ENCODE peak calls at places on chromosomes 3 and 15, in four cellular contexts. One of them, this sample, is unnamed.
A peak's percentile ranks its signal among the peaks of the same experiment; 100 is the strongest.

GRCh38 chr15:70507772-70508351 is 255.5 kb downstream of the UACA start:
- DNase-seq in HCT116: no peak
- DNase-seq in HepG2: peak; percentile 70
- DNase-seq in K562: no peak
- DNase-seq in this sample: peak; percentile 99

GRCh38 chr3:145094355-145094941 is 1066.5 kb downstream of the PLOD2 start:
- DNase-seq in HCT116: peak; percentile 41
- DNase-seq in HepG2: no peak
- DNase-seq in K562: no peak
- DNase-seq in this sample: no peak

GRCh38 chr3:155657161-155657560 is 87.7 kb downstream of the PLCH1 start:
- DNase-seq in HCT116: no peak
- DNase-seq in HepG2: no peak
- DNase-seq in K562: no peak
- DNase-seq in this sample: no peak

GRCh38 chr3:167733961-167734497 is 663 bp downstream of the PDCD10 start:
- DNase-seq in HCT116: no peak
- DNase-seq in HepG2: peak; percentile 18
- DNase-seq in K562: no peak
- DNase-seq in this sample: no peak

GRCh38 chr15:90036806-90037509 is 35.8 kb downstream of the ZNF710 start:
- DNase-seq in HCT116: no peak
- DNase-seq in HepG2: no peak
- DNase-seq in K562: no peak
- DNase-seq in this sample: no peak

GRCh38 chr3:38655708-38656300 is 6.3 kb upstream of the SCN5A start:
- DNase-seq in HCT116: peak; percentile 50
- DNase-seq in HepG2: peak; percentile 52
- DNase-seq in K562: peak; percentile 34
- DNase-seq in this sample: no peak

GRCh38 chr3:194040501-194041273 is 95.3 kb upstream of the HES1 start:
- DNase-seq in HCT116: no peak
- DNase-seq in HepG2: no peak
- DNase-seq in K562: no peak
- DNase-seq in this sample: no peak

GRCh38 chr15:40398413-40398873 is 7.2 kb upstream of the IVD start:
- DNase-seq in HCT116: no peak
- DNase-seq in HepG2: no peak
- DNase-seq in K562: no peak
- DNase-seq in this sample: no peak

GRCh38 chr15:77187751-77188464 is 117.0 kb upstream of the TSPAN3 start:
- DNase-seq in HCT116: no peak
- DNase-seq in HepG2: no peak
- DNase-seq in K562: no peak
- DNase-seq in this sample: no peak

GRCh38 chr3:194272861-194273266 is 78.3 kb downstream of the CPN2 start:
- DNase-seq in HCT116: no peak
- DNase-seq in HepG2: no peak
- DNase-seq in K562: no peak
- DNase-seq in this sample: no peak

GRCh38 chr3:123226549-123226948 is 24.8 kb downstream of the SEC22A start:
- DNase-seq in HCT116: no peak
- DNase-seq in HepG2: no peak
- DNase-seq in K562: no peak
- DNase-seq in this sample: no peak

GRCh38 chr15:73754461-73754860 is 1.3 kb upstream of the INSYN1 start:
- DNase-seq in HCT116: no peak
- DNase-seq in HepG2: no peak
- DNase-seq in K562: no peak
- DNase-seq in this sample: no peak

GRCh38 chr15:73751896-73752816 is 995 bp downstream of the INSYN1 start:
- DNase-seq in HCT116: no peak
- DNase-seq in HepG2: no peak
- DNase-seq in K562: no peak
- DNase-seq in this sample: no peak

GRCh38 chr15:73751481-73751880 is 1.7 kb downstream of the INSYN1 start:
- DNase-seq in HCT116: no peak
- DNase-seq in HepG2: no peak
- DNase-seq in K562: no peak
- DNase-seq in this sample: no peak

GRCh38 chr15:73753250-73754130 is at the start of gene INSYN1:
- DNase-seq in HCT116: no peak
- DNase-seq in HepG2: no peak
- DNase-seq in K562: no peak
- DNase-seq in this sample: no peak

GRCh38 chr15:73752817-73753214 is 335 bp downstream of the INSYN1 start:
- DNase-seq in HCT116: no peak
- DNase-seq in HepG2: no peak
- DNase-seq in K562: peak; percentile 22
- DNase-seq in this sample: no peak
- TF ChIP-seq TCF7L2 in HCT116: no peak
- TF ChIP-seq TCF7L2 in HepG2: no peak
- TF ChIP-seq TCF7L2 in K562: no peak
- TF ChIP-seq TCF7L2 in this sample: no peak

GRCh38 chr3:10973196-10973595 is 19.4 kb upstream of the SLC6A1 start:
- DNase-seq in HCT116: no peak
- DNase-seq in HepG2: no peak
- DNase-seq in K562: no peak
- DNase-seq in this sample: no peak
- H3K27me3 ChIP-seq in HCT116: peaks cover 63% of the 10 kb centered on the region
- H3K27me3 ChIP-seq in HepG2: peaks cover 13% of the 10 kb centered on the region
- H3K27me3 ChIP-seq in K562: peaks cover 19% of the 10 kb centered on the region
- H3K27me3 ChIP-seq in this sample: no peaks in the 10 kb centered on the region

GRCh38 chr3:11356269-11356668 is 84.1 kb downstream of the ATG7 start:
- DNase-seq in HCT116: no peak
- DNase-seq in HepG2: no peak
- DNase-seq in K562: no peak
- DNase-seq in this sample: no peak
- H3K4me1 ChIP-seq in HCT116: no peaks in the 10 kb centered on the region
- H3K4me1 ChIP-seq in HepG2: no peaks in the 10 kb centered on the region
- H3K4me1 ChIP-seq in K562: no peaks in the 10 kb centered on the region
- H3K4me1 ChIP-seq in this sample: no peaks in the 10 kb centered on the region

DNA sequence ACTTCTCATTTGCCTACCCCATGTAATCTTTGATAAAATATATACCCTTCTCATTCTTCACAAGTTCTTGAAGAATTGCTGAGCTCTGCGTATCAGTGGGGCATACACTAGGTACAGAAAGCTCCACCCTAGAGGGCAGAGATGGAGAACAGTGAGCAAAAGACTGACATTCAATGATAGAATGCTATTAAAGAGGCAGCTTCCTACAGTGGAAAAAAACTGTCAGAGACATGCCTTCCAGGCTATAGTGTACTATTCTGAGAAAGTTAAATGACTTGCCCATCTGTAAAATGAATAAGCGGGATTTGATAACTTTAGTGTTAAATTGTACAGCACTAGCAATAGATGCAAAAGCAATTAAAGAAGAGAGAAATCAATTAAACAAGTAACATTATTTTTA is 172.8 kb downstream of the SUCNR1 start:
- DNase-seq in HCT116: no peak
- DNase-seq in HepG2: no peak
- DNase-seq in K562: no peak
- DNase-seq in this sample: no peak
- TF ChIP-seq TCF7L2 in HCT116: no peak
- TF ChIP-seq TCF7L2 in HepG2: no peak
- TF ChIP-seq TCF7L2 in K562: no peak
- TF ChIP-seq TCF7L2 in this sample: no peak

DNA sequence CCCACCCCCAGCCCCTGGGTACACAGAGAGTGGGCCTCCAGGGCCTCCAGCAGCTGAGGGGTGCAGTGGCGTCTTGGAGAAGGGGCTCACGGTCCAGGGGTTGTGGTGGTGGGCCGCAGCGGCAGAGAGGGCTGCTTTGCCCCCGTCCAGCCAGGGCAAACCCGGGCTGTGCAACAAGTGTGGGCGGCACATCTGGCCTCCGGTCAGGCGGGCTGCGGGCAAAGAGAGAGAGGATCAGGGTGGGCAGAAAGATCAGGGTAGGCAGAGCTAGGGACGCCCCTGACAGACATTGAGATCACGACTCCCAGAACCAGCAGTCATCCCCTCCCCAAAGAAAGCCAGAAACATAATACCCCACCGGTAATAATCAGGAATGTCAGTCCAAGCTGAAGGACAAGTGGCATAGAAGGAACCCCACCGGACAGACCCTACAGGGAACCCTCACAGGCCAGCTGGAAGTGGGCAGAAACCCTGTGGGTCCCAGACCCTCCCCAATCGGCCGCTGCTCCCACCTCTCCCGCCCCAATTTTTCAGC is 6.8 kb downstream of the GATA2 start:
- DNase-seq in HCT116: no peak
- DNase-seq in HepG2: no peak
- DNase-seq in K562: no peak
- DNase-seq in this sample: no peak
- H3K27me3 ChIP-seq in HCT116: no peaks in the 10 kb centered on the region
- H3K27me3 ChIP-seq in HepG2: no peaks in the 10 kb centered on the region
- H3K27me3 ChIP-seq in K562: no peaks in the 10 kb centered on the region
- H3K27me3 ChIP-seq in this sample: no peaks in the 10 kb centered on the region

DNA sequence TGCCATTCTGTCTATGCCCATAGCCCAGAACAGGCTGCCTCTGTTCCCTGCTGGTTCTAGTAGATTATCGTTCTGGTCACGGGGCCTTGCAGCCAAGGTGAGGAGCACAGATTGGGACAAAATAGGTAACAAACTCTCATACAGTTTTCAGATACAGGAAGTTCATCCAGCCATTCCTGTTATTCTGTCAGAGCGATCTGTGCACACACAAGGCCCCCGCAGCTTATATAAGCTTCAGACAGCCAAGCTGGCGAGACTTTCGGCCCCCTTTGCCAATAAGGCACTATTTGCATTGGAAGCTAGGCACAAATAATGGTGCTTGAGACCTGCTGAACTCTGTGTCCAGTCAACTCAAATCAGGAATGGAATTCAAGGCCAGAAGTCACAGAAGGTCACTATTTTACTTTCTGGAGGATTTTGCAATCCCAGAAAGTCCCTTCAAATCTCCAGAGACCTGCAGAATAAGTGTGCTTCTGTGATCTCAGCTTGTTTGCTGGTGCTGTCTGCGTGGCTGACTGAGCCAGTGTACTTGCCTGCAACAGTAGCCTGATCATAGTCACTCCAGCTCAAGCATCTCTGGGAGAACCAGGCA is 69.4 kb downstream of the BFSP2 start:
- DNase-seq in HCT116: no peak
- DNase-seq in HepG2: peak; percentile 91
- DNase-seq in K562: no peak
- DNase-seq in this sample: no peak
- H3K4me1 ChIP-seq in HCT116: no peaks in the 10 kb centered on the region
- H3K4me1 ChIP-seq in HepG2: peaks cover 42% of the 10 kb centered on the region
- H3K4me1 ChIP-seq in K562: no peaks in the 10 kb centered on the region
- H3K4me1 ChIP-seq in this sample: peaks cover 34% of the 10 kb centered on the region

This sample was measured in Panc1.